ENCODE peak calls at places on chromosomes 13 and 19, in five cellular contexts. G, I, H, C and V are unnamed samples.
A peak's percentile ranks its signal among the peaks of the same experiment; 100 is the strongest.

GRCh38 chr19:40510526-40511115 is 43.8 kb downstream of the SPTBN4 start:
- DNase-seq in H (no peak), C (no peak), I (no peak), G (no peak), V (no peak)

GRCh38 chr13:63948045-63948444 is 2532.4 kb upstream of the PCDH20 start:
- DNase-seq in G (no peak), H (no peak), C (no peak), I (no peak), V (no peak)

GRCh38 chr19:8145969-8146368 is 3.4 kb downstream of the FBN3 start:
- DNase-seq in C (no peak), I (no peak), H (peak; percentile 75), G (no peak), V (no peak)

GRCh38 chr13:59898066-59898465 is 265.7 kb downstream of the DIAPH3 start:
- DNase-seq in C (no peak), I (no peak), G (no peak), H (no peak), V (no peak)

GRCh38 chr13:96781141-96781540 is 213.1 kb downstream of the OXGR1 start:
- DNase-seq in I (no peak), C (no peak), H (no peak), G (no peak), V (no peak)

GRCh38 chr13:59043016-59043415 is 1120.7 kb downstream of the DIAPH3 start:
- DNase-seq in G (no peak), C (no peak), I (no peak), H (no peak), V (no peak)

GRCh38 chr13:51840917-51841316 is 4.1 kb downstream of the TMEM272 start:
- DNase-seq in C (no peak), G (no peak), I (no peak), H (no peak), V (no peak)

GRCh38 chr19:8221161-8221560 is 12.0 kb downstream of the CERS4 start:
- DNase-seq in G (no peak), H (no peak), C (no peak), I (no peak), V (no peak)

GRCh38 chr13:111905609-111905945 is 161.4 kb upstream of the SOX1 start:
- DNase-seq in I (no peak), G (no peak), H (no peak), C (no peak), V (no peak)

GRCh38 chr19:29491995-29492577 is 33.7 kb upstream of the VSTM2B start:
- DNase-seq in H (no peak), C (no peak), G (no peak), I (no peak), V (no peak)

GRCh38 chr13:103097366-103097928 is 31.2 kb upstream of the SLC10A2 start:
- DNase-seq in H (no peak), C (no peak), I (no peak), G (no peak), V (no peak)

GRCh38 chr19:1658446-1659433 is 6.3 kb upstream of the TCF3 start:
- DNase-seq in C (no peak), H (peak; percentile 13), I (no peak), G (no peak), V (no peak)

GRCh38 chr19:45076029-45076850 is at the start of gene ZNF296:
- DNase-seq in I (peak; percentile 90), G (peak; percentile 97), H (peak; percentile 84), C (peak; percentile 51), V (peak; percentile 90)

GRCh38 chr19:4870025-4870700 is 2.7 kb upstream of the PLIN3 start:
- DNase-seq in I (peak; percentile 82), H (peak; percentile 75), G (peak; percentile 76), C (no peak), V (peak; percentile 87)

GRCh38 chr13:51154029-51154555 is 43.0 kb upstream of the C13orf42 start:
- DNase-seq in H (no peak), I (no peak), G (no peak), C (no peak), V (no peak)

GRCh38 chr13:20945952-20946383 is 43.4 kb upstream of the XPO4 start:
- DNase-seq in H (peak; percentile 32), I (no peak), G (no peak), C (no peak), V (no peak)

GRCh38 chr19:19651076-19651475 is 7.6 kb upstream of the GMIP start:
- DNase-seq in C (no peak), H (no peak), I (no peak), G (no peak), V (peak; percentile 4)

GRCh38 chr13:65638572-65639168 is 1591.5 kb downstream of the PCDH9 start:
- DNase-seq in C (no peak), H (peak; percentile 3), G (no peak), I (no peak), V (peak; percentile 60)

GRCh38 chr13:109933476-109933875 is 147.1 kb upstream of the IRS2 start:
- DNase-seq in C (no peak), G (no peak), I (no peak), H (no peak), V (no peak)

GRCh38 chr13:23748591-23748990 is 140.6 kb downstream of the MIPEP start:
- DNase-seq in C (no peak), G (no peak), H (no peak), I (no peak), V (no peak)

GRCh38 chr19:45305421-45305820 is 17.3 kb downstream of the CKM start:
- DNase-seq in G (no peak), H (no peak), I (peak; percentile 66), C (no peak), V (no peak)

GRCh38 chr19:42090687-42091086 is 14.7 kb downstream of the ZNF574 start:
- DNase-seq in C (no peak), G (no peak), I (no peak), H (no peak), V (no peak)

GRCh38 chr19:802497-802887 is 5.2 kb downstream of the PTBP1 start:
- DNase-seq in C (no peak), G (no peak), I (no peak), H (no peak), V (no peak)

GRCh38 chr19:31054430-31054829 is 294.8 kb downstream of the TSHZ3 start:
- DNase-seq in C (no peak), I (peak; percentile 46), H (peak; percentile 22), G (peak; percentile 63), V (peak; percentile 44)

GRCh38 chr19:54137913-54138776 is 583 bp downstream of the CNOT3 start:
- DNase-seq in C (peak; percentile 40), G (peak; percentile 89), H (no peak), I (no peak), V (peak; percentile 50)

GRCh38 chr13:110681868-110682550 is 23.9 kb downstream of the CARS2 start:
- DNase-seq in I (no peak), H (no peak), C (no peak), G (peak; percentile 61), V (no peak)

GRCh38 chr19:18814063-18814462 is 17.7 kb upstream of the UPF1 start:
- DNase-seq in G (no peak), C (peak; percentile 42), I (no peak), H (no peak), V (no peak)

GRCh38 chr13:106736941-106737340 is 169.0 kb upstream of the ARGLU1 start:
- DNase-seq in C (no peak), H (no peak), I (no peak), G (no peak), V (peak; percentile 34)

GRCh38 chr13:108924154-108924940 is 294.9 kb downstream of the MYO16 start:
- DNase-seq in I (no peak), H (no peak), G (no peak), C (no peak), V (no peak)

GRCh38 chr13:24625324-24625723 is 54.9 kb upstream of the ATP12A start:
- DNase-seq in C (no peak), I (no peak), H (no peak), G (no peak), V (no peak)

GRCh38 chr19:862529-863304 is 3.3 kb downstream of the CFD start:
- DNase-seq in H (peak; percentile 73), C (peak; percentile 62), G (peak; percentile 92), I (peak; percentile 61), V (peak; percentile 65)

GRCh38 chr13:31875134-31875533 is 135.8 kb downstream of the RXFP2 start:
- DNase-seq in I (no peak), H (no peak), C (no peak), G (no peak), V (no peak)

GRCh38 chr13:44523176-44524017 is 52.7 kb downstream of the TSC22D1 start:
- DNase-seq in C (no peak), H (peak; percentile 27), G (no peak), I (no peak), V (peak; percentile 57)

GRCh38 chr19:35723671-35724070 is 5.9 kb downstream of the KMT2B start:
- DNase-seq in G (no peak), H (no peak), I (no peak), C (no peak), V (no peak)
- H3K36me3 ChIP-seq in G (peaks cover 80% of the 10 kb centered on the region), H (peaks cover 27% of the 10 kb centered on the region), I (peaks cover 5% of the 10 kb centered on the region), C (no peaks in the 10 kb centered on the region), V (no peaks in the 10 kb centered on the region)

DNA sequence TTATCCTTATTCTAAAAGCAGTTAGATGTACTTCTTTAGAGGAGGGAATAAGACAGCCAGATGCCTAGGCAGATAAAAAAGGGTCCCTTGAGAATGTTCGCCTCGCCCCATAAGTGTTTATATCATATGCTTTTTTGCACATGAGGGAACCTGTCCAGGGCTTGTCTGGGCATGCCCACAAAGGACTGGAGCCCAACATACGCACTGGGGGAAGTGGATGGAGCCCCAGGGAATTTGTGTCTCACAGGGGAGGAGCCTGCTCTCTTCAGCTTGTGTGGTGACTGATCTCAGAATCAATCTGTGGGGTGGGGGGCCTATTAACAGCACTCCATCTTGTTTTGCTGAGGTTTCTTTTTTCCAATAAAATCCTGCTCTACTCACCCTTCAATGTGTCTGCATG is 22.6 kb downstream of the MED4 start:
- DNase-seq in G (no peak), H (no peak), C (no peak), I (no peak), V (no peak)
- H3K36me3 ChIP-seq in G (peaks cover 70% of the 10 kb centered on the region), H (peaks cover 22% of the 10 kb centered on the region), C (no peaks in the 10 kb centered on the region), I (peaks cover 19% of the 10 kb centered on the region), V (peaks cover 30% of the 10 kb centered on the region)

GRCh38 chr19:13823256-13823655 is 28.0 kb downstream of the ZSWIM4 start:
- DNase-seq in H (no peak), G (no peak), I (no peak), C (peak; percentile 55), V (no peak)

GRCh38 chr19:13824703-13825102 is 29.5 kb downstream of the ZSWIM4 start:
- DNase-seq in G (no peak), H (no peak), I (no peak), C (no peak), V (no peak)

GRCh38 chr19:13819242-13819641 is 24.0 kb downstream of the ZSWIM4 start:
- DNase-seq in H (no peak), I (no peak), G (no peak), C (no peak), V (no peak)

GRCh38 chr19:13823901-13824300 is 28.7 kb downstream of the ZSWIM4 start:
- DNase-seq in H (no peak), C (no peak), I (no peak), G (no peak), V (no peak)

GRCh38 chr19:13821292-13821691 is 26.0 kb downstream of the ZSWIM4 start:
- DNase-seq in H (no peak), C (no peak), G (no peak), I (no peak), V (no peak)
- H3K36me3 ChIP-seq in H (no peaks in the 10 kb centered on the region), C (no peaks in the 10 kb centered on the region), G (no peaks in the 10 kb centered on the region), I (peaks cover 2% of the 10 kb centered on the region), V (no peaks in the 10 kb centered on the region)

DNA sequence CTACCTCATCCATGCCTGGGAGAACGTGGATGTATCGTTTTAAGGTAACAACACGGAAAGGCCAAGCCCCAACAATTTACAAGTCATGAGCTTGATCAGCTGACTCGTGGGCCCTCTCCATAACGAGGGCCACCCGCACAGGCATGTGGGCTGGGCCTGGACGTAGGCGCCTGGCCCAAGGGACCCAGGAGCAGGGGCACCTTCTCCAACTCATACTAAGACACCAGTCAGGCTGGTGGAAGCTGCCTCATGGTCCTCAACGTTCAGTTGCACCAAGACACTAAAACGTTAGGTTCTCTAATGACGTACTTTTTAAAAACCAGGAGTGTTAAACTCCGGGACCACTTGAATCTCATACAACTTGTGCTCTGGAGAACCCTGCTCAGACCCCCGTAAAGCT is 21.8 kb upstream of the EIF3G start:
- DNase-seq in H (no peak), I (no peak), C (no peak), G (no peak), V (no peak)
- H3K36me3 ChIP-seq in H (no peaks in the 10 kb centered on the region), I (no peaks in the 10 kb centered on the region), C (no peaks in the 10 kb centered on the region), G (peaks cover 98% of the 10 kb centered on the region), V (no peaks in the 10 kb centered on the region)